ENCODE peak calls at places on chromosomes 5 and 9, in ten cellular contexts. One of them, this sample, is unnamed. For H3K27me3 and H3K9me3, the result is how much of the 10 kb centered on the place peaks cover.

GRCh38 chr9:90774682-90775081 is 26.9 kb upstream of the SYK start:
- DNase-seq in GM12878: peak
- DNase-seq in upper lobe of right lung: no peak
- DNase-seq in breast epithelium: no peak
- DNase-seq in A673: no peak
- DNase-seq in right cardiac atrium: no peak
- DNase-seq in naive thymus-derived CD4-positive, alpha-beta T cell: no peak
- DNase-seq in tibial artery: no peak
- DNase-seq in IMR-90: no peak
- DNase-seq in PC-9: no peak
- DNase-seq in this sample: no peak

GRCh38 chr5:113510836-113511451 is 2.5 kb upstream of the YTHDC2 start:
- DNase-seq in GM12878: no peak
- DNase-seq in upper lobe of right lung: no peak
- DNase-seq in breast epithelium: no peak
- DNase-seq in A673: no peak
- DNase-seq in right cardiac atrium: no peak
- DNase-seq in naive thymus-derived CD4-positive, alpha-beta T cell: no peak
- DNase-seq in tibial artery: no peak
- DNase-seq in IMR-90: peak
- DNase-seq in PC-9: no peak
- DNase-seq in this sample: no peak

GRCh38 chr5:101677961-101678360 is 618.1 kb downstream of the SLCO4C1 start:
- DNase-seq in GM12878: no peak
- DNase-seq in upper lobe of right lung: no peak
- DNase-seq in breast epithelium: no peak
- DNase-seq in A673: no peak
- DNase-seq in right cardiac atrium: no peak
- DNase-seq in naive thymus-derived CD4-positive, alpha-beta T cell: no peak
- DNase-seq in tibial artery: no peak
- DNase-seq in IMR-90: no peak
- DNase-seq in PC-9: no peak
- DNase-seq in this sample: no peak

GRCh38 chr9:35726876-35727438 is 5.0 kb downstream of the TLN1 start:
- DNase-seq in GM12878: no peak
- DNase-seq in upper lobe of right lung: peak
- DNase-seq in breast epithelium: no peak
- DNase-seq in A673: no peak
- DNase-seq in right cardiac atrium: peak
- DNase-seq in naive thymus-derived CD4-positive, alpha-beta T cell: no peak
- DNase-seq in tibial artery: peak
- DNase-seq in IMR-90: peak
- DNase-seq in PC-9: no peak
- DNase-seq in this sample: no peak

GRCh38 chr5:15528476-15528875 is 28.5 kb downstream of the FBXL7 start:
- DNase-seq in GM12878: no peak
- DNase-seq in upper lobe of right lung: no peak
- DNase-seq in breast epithelium: no peak
- DNase-seq in A673: peak
- DNase-seq in right cardiac atrium: no peak
- DNase-seq in naive thymus-derived CD4-positive, alpha-beta T cell: no peak
- DNase-seq in tibial artery: no peak
- DNase-seq in IMR-90: no peak
- DNase-seq in PC-9: no peak
- DNase-seq in this sample: no peak

GRCh38 chr9:35923927-35924763 is 14.9 kb downstream of the SPAAR start:
- DNase-seq in GM12878: no peak
- DNase-seq in upper lobe of right lung: no peak
- DNase-seq in breast epithelium: peak
- DNase-seq in A673: peak
- DNase-seq in right cardiac atrium: peak
- DNase-seq in naive thymus-derived CD4-positive, alpha-beta T cell: no peak
- DNase-seq in tibial artery: no peak
- DNase-seq in IMR-90: peak
- DNase-seq in PC-9: peak
- DNase-seq in this sample: peak

GRCh38 chr5:106269252-106269843 is 1401.4 kb downstream of the EFNA5 start:
- DNase-seq in GM12878: no peak
- DNase-seq in upper lobe of right lung: no peak
- DNase-seq in breast epithelium: no peak
- DNase-seq in A673: peak
- DNase-seq in right cardiac atrium: no peak
- DNase-seq in naive thymus-derived CD4-positive, alpha-beta T cell: no peak
- DNase-seq in tibial artery: no peak
- DNase-seq in IMR-90: peak
- DNase-seq in PC-9: no peak
- DNase-seq in this sample: peak

GRCh38 chr9:27400334-27400875 is 103.5 kb upstream of the EQTN start:
- DNase-seq in GM12878: no peak
- DNase-seq in upper lobe of right lung: no peak
- DNase-seq in breast epithelium: no peak
- DNase-seq in A673: no peak
- DNase-seq in right cardiac atrium: no peak
- DNase-seq in naive thymus-derived CD4-positive, alpha-beta T cell: no peak
- DNase-seq in tibial artery: no peak
- DNase-seq in IMR-90: no peak
- DNase-seq in PC-9: no peak
- DNase-seq in this sample: no peak

GRCh38 chr5:157990583-157991181 is 131.7 kb upstream of the CLINT1 start:
- DNase-seq in GM12878: no peak
- DNase-seq in upper lobe of right lung: no peak
- DNase-seq in breast epithelium: no peak
- DNase-seq in A673: no peak
- DNase-seq in right cardiac atrium: no peak
- DNase-seq in naive thymus-derived CD4-positive, alpha-beta T cell: no peak
- DNase-seq in tibial artery: no peak
- DNase-seq in IMR-90: no peak
- DNase-seq in PC-9: no peak
- DNase-seq in this sample: no peak

GRCh38 chr9:23851024-23851629 is 25.1 kb upstream of the ELAVL2 start:
- DNase-seq in GM12878: no peak
- DNase-seq in upper lobe of right lung: peak
- DNase-seq in breast epithelium: no peak
- DNase-seq in A673: no peak
- DNase-seq in right cardiac atrium: no peak
- DNase-seq in naive thymus-derived CD4-positive, alpha-beta T cell: no peak
- DNase-seq in tibial artery: no peak
- DNase-seq in IMR-90: no peak
- DNase-seq in PC-9: no peak
- DNase-seq in this sample: peak

DNA sequence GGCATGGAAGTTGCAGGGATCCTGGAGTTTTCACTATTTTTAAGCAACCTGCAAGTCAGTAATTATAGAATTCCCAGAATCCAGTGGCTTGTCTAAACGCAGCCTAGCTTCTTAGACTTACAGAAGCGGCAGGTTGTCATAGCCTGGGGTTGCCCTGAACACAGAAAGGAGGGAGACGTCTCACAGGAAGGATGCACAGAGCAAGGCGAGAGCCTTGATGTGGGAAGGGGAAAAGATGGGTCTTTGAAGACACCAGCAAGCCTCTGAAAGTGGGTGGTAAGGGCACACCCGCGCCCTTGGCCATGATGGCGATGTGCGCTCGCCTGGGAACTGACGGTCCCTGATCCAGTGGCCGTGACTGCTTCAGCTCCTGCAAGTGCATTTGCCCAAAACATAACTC is 17.2 kb downstream of the FBP1 start:
- DNase-seq in GM12878: no peak
- DNase-seq in upper lobe of right lung: no peak
- DNase-seq in breast epithelium: no peak
- DNase-seq in A673: no peak
- DNase-seq in right cardiac atrium: no peak
- DNase-seq in naive thymus-derived CD4-positive, alpha-beta T cell: no peak
- DNase-seq in tibial artery: no peak
- DNase-seq in IMR-90: no peak
- DNase-seq in PC-9: no peak
- DNase-seq in this sample: no peak
- H3K27me3 ChIP-seq in GM12878: under half
- H3K27me3 ChIP-seq in upper lobe of right lung: under half
- H3K27me3 ChIP-seq in breast epithelium: under half
- H3K27me3 ChIP-seq in A673: under half
- H3K27me3 ChIP-seq in right cardiac atrium: under half
- H3K27me3 ChIP-seq in naive thymus-derived CD4-positive, alpha-beta T cell: under half
- H3K27me3 ChIP-seq in tibial artery: under half
- H3K27me3 ChIP-seq in IMR-90: under half
- H3K27me3 ChIP-seq in PC-9: under half
- H3K27me3 ChIP-seq in this sample: under half

DNA sequence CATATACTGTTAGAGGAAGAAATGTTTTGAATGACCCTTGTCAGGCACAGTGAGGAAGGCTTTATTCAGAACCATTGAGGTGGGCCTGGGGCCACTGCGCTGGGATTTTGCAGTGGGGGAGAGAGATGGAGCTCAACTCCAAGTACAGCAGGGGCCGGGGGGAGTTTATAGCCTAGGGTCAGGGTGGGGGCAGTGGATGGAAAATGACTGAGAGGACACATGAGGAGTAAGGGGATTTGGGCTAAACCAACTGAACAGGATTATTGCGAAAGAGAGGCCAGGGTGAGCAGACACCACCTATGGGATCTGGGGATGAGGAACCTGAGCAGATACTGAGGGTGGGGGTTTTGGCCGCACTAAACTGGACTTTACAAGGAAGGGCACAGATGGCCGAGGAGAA is 6.3 kb downstream of the CEP72 start:
- DNase-seq in GM12878: no peak
- DNase-seq in upper lobe of right lung: peak
- DNase-seq in breast epithelium: no peak
- DNase-seq in A673: no peak
- DNase-seq in right cardiac atrium: no peak
- DNase-seq in naive thymus-derived CD4-positive, alpha-beta T cell: no peak
- DNase-seq in tibial artery: peak
- DNase-seq in IMR-90: no peak
- DNase-seq in PC-9: no peak
- DNase-seq in this sample: no peak
- H3K27ac ChIP-seq in GM12878: no peak
- H3K27ac ChIP-seq in upper lobe of right lung: no peak
- H3K27ac ChIP-seq in breast epithelium: no peak
- H3K27ac ChIP-seq in A673: no peak
- H3K27ac ChIP-seq in right cardiac atrium: no peak
- H3K27ac ChIP-seq in naive thymus-derived CD4-positive, alpha-beta T cell: no peak
- H3K27ac ChIP-seq in tibial artery: no peak
- H3K27ac ChIP-seq in IMR-90: no peak
- H3K27ac ChIP-seq in PC-9: no peak
- H3K27ac ChIP-seq in this sample: no peak

DNA sequence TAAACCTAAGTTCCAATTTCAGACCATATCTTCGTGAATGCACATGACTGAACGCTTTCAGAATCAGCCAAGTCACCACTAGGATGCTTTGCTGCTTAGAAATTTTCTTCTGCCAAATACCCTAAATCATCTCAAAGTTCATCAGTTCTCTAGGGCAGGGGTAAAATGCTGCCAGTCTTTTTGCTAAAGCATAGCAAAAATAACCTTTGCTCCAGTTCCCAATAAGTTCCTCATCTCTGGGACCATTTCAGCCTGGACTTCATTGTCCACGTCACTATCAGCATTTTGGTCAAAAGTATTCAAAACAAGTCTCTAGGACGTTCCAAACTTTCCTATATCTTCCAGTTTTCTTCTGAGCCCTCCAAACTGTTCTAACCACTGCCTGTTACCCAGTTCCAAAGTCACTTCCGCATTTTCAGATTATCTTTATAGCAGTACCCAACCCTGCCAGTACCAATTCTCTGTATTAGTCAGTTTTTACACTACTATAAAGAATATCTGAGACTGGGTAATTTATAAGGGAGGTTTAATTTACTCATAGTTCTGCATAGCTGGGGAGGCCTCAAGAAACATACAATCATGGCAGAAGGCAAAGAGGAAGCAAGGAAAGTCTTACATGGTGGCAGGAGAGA is 74.8 kb downstream of the NR3C1 start:
- DNase-seq in GM12878: no peak
- DNase-seq in upper lobe of right lung: no peak
- DNase-seq in breast epithelium: no peak
- DNase-seq in A673: no peak
- DNase-seq in right cardiac atrium: no peak
- DNase-seq in naive thymus-derived CD4-positive, alpha-beta T cell: no peak
- DNase-seq in tibial artery: no peak
- DNase-seq in IMR-90: no peak
- DNase-seq in PC-9: no peak
- DNase-seq in this sample: no peak
- H3K9me3 ChIP-seq in GM12878: under half
- H3K9me3 ChIP-seq in upper lobe of right lung: under half
- H3K9me3 ChIP-seq in breast epithelium: under half
- H3K9me3 ChIP-seq in A673: under half
- H3K9me3 ChIP-seq in right cardiac atrium: under half
- H3K9me3 ChIP-seq in naive thymus-derived CD4-positive, alpha-beta T cell: under half
- H3K9me3 ChIP-seq in tibial artery: under half
- H3K9me3 ChIP-seq in IMR-90: under half
- H3K9me3 ChIP-seq in PC-9: under half
- H3K9me3 ChIP-seq in this sample: under half

GRCh38 chr5:73272351-73272750 is 99.4 kb downstream of the TMEM174 start:
- DNase-seq in GM12878: no peak
- DNase-seq in upper lobe of right lung: no peak
- DNase-seq in breast epithelium: no peak
- DNase-seq in A673: no peak
- DNase-seq in right cardiac atrium: no peak
- DNase-seq in naive thymus-derived CD4-positive, alpha-beta T cell: no peak
- DNase-seq in tibial artery: no peak
- DNase-seq in IMR-90: no peak
- DNase-seq in PC-9: no peak
- DNase-seq in this sample: no peak

GRCh38 chr5:73278693-73279092 is 105.7 kb downstream of the TMEM174 start:
- DNase-seq in GM12878: no peak
- DNase-seq in upper lobe of right lung: no peak
- DNase-seq in breast epithelium: peak
- DNase-seq in A673: no peak
- DNase-seq in right cardiac atrium: no peak
- DNase-seq in naive thymus-derived CD4-positive, alpha-beta T cell: no peak
- DNase-seq in tibial artery: no peak
- DNase-seq in IMR-90: no peak
- DNase-seq in PC-9: peak
- DNase-seq in this sample: no peak

GRCh38 chr5:73273379-73274050 is 100.5 kb downstream of the TMEM174 start:
- DNase-seq in GM12878: no peak
- DNase-seq in upper lobe of right lung: no peak
- DNase-seq in breast epithelium: no peak
- DNase-seq in A673: no peak
- DNase-seq in right cardiac atrium: no peak
- DNase-seq in naive thymus-derived CD4-positive, alpha-beta T cell: no peak
- DNase-seq in tibial artery: no peak
- DNase-seq in IMR-90: no peak
- DNase-seq in PC-9: no peak
- DNase-seq in this sample: no peak

GRCh38 chr5:73274121-73274520 is 101.1 kb downstream of the TMEM174 start:
- DNase-seq in GM12878: no peak
- DNase-seq in upper lobe of right lung: no peak
- DNase-seq in breast epithelium: no peak
- DNase-seq in A673: no peak
- DNase-seq in right cardiac atrium: no peak
- DNase-seq in naive thymus-derived CD4-positive, alpha-beta T cell: no peak
- DNase-seq in tibial artery: no peak
- DNase-seq in IMR-90: no peak
- DNase-seq in PC-9: no peak
- DNase-seq in this sample: no peak

GRCh38 chr5:73274870-73275756 is 102.1 kb downstream of the TMEM174 start:
- DNase-seq in GM12878: no peak
- DNase-seq in upper lobe of right lung: no peak
- DNase-seq in breast epithelium: peak
- DNase-seq in A673: no peak
- DNase-seq in right cardiac atrium: peak
- DNase-seq in naive thymus-derived CD4-positive, alpha-beta T cell: no peak
- DNase-seq in tibial artery: no peak
- DNase-seq in IMR-90: peak
- DNase-seq in PC-9: no peak
- DNase-seq in this sample: no peak
- H3K27me3 ChIP-seq in GM12878: under half
- H3K27me3 ChIP-seq in upper lobe of right lung: under half
- H3K27me3 ChIP-seq in breast epithelium: under half
- H3K27me3 ChIP-seq in A673: under half
- H3K27me3 ChIP-seq in right cardiac atrium: under half
- H3K27me3 ChIP-seq in naive thymus-derived CD4-positive, alpha-beta T cell: under half
- H3K27me3 ChIP-seq in tibial artery: under half
- H3K27me3 ChIP-seq in IMR-90: under half
- H3K27me3 ChIP-seq in PC-9: under half
- H3K27me3 ChIP-seq in this sample: under half

GRCh38 chr5:142322747-142323479 is 1.9 kb downstream of the SPRY4 start:
- DNase-seq in GM12878: no peak
- DNase-seq in upper lobe of right lung: no peak
- DNase-seq in breast epithelium: no peak
- DNase-seq in A673: peak
- DNase-seq in right cardiac atrium: peak
- DNase-seq in naive thymus-derived CD4-positive, alpha-beta T cell: no peak
- DNase-seq in tibial artery: peak
- DNase-seq in IMR-90: peak
- DNase-seq in PC-9: no peak
- DNase-seq in this sample: peak
- H3K27ac ChIP-seq in GM12878: no peak
- H3K27ac ChIP-seq in upper lobe of right lung: peak
- H3K27ac ChIP-seq in breast epithelium: peak
- H3K27ac ChIP-seq in A673: peak
- H3K27ac ChIP-seq in right cardiac atrium: peak
- H3K27ac ChIP-seq in naive thymus-derived CD4-positive, alpha-beta T cell: no peak
- H3K27ac ChIP-seq in tibial artery: peak
- H3K27ac ChIP-seq in IMR-90: peak
- H3K27ac ChIP-seq in PC-9: peak
- H3K27ac ChIP-seq in this sample: peak